ENCODE peak calls at places on chromosomes 4 and X, in nine cellular contexts. One of them, this sample, is unnamed.

GRCh38 chr4:155903453-155903852 is at the start of gene TDO2:
- ATAC-seq in CD4-positive, CD25-positive, alpha-beta regulatory T cell: no peak
- ATAC-seq in stimulated activated naive B cell treated with anti-CD40 and anti-IgM and Interleukin-4, amounts not matched to agents 10 μg/mL and 1 μg/mL and 100 μg/mL, for 72 hours: no peak
- ATAC-seq in activated CD8-positive, alpha-beta memory T cell treated with anti-CD3 and anti-CD28 coated beads, Interleukin-2, amount 10 ng/mL, durations not matched to agents 7 days and 5 days: no peak
- ATAC-seq in T-cell: no peak
- ATAC-seq in gastroesophageal sphincter: no peak
- ATAC-seq in A549: no peak
- ATAC-seq in activated naive CD8-positive, alpha-beta T cell treated with anti-CD3 and anti-CD28 coated beads, Interleukin-2, amount 10 ng/mL, durations not matched to agents 7 days and 5 days: no peak
- ATAC-seq in naive thymus-derived CD8-positive, alpha-beta T cell: no peak
- ATAC-seq in this sample: no peak

GRCh38 chrX:71617742-71618141 is 569 bp downstream of the CXCR3 start:
- ATAC-seq in CD4-positive, CD25-positive, alpha-beta regulatory T cell: no peak
- ATAC-seq in stimulated activated naive B cell treated with anti-CD40 and anti-IgM and Interleukin-4, amounts not matched to agents 10 μg/mL and 1 μg/mL and 100 μg/mL, for 72 hours: peak
- ATAC-seq in activated CD8-positive, alpha-beta memory T cell treated with anti-CD3 and anti-CD28 coated beads, Interleukin-2, amount 10 ng/mL, durations not matched to agents 7 days and 5 days: no peak
- ATAC-seq in T-cell: no peak
- ATAC-seq in gastroesophageal sphincter: no peak
- ATAC-seq in A549: no peak
- ATAC-seq in activated naive CD8-positive, alpha-beta T cell treated with anti-CD3 and anti-CD28 coated beads, Interleukin-2, amount 10 ng/mL, durations not matched to agents 7 days and 5 days: no peak
- ATAC-seq in naive thymus-derived CD8-positive, alpha-beta T cell: no peak
- ATAC-seq in this sample: no peak

GRCh38 chr4:142974331-142974730 is 128.2 kb upstream of the INPP4B start:
- ATAC-seq in CD4-positive, CD25-positive, alpha-beta regulatory T cell: no peak
- ATAC-seq in stimulated activated naive B cell treated with anti-CD40 and anti-IgM and Interleukin-4, amounts not matched to agents 10 μg/mL and 1 μg/mL and 100 μg/mL, for 72 hours: no peak
- ATAC-seq in activated CD8-positive, alpha-beta memory T cell treated with anti-CD3 and anti-CD28 coated beads, Interleukin-2, amount 10 ng/mL, durations not matched to agents 7 days and 5 days: no peak
- ATAC-seq in T-cell: no peak
- ATAC-seq in gastroesophageal sphincter: peak
- ATAC-seq in A549: no peak
- ATAC-seq in activated naive CD8-positive, alpha-beta T cell treated with anti-CD3 and anti-CD28 coated beads, Interleukin-2, amount 10 ng/mL, durations not matched to agents 7 days and 5 days: no peak
- ATAC-seq in naive thymus-derived CD8-positive, alpha-beta T cell: no peak
- ATAC-seq in this sample: no peak

GRCh38 chrX:10818651-10819050 is 198.3 kb upstream of the MID1 start:
- ATAC-seq in CD4-positive, CD25-positive, alpha-beta regulatory T cell: no peak
- ATAC-seq in stimulated activated naive B cell treated with anti-CD40 and anti-IgM and Interleukin-4, amounts not matched to agents 10 μg/mL and 1 μg/mL and 100 μg/mL, for 72 hours: no peak
- ATAC-seq in activated CD8-positive, alpha-beta memory T cell treated with anti-CD3 and anti-CD28 coated beads, Interleukin-2, amount 10 ng/mL, durations not matched to agents 7 days and 5 days: no peak
- ATAC-seq in T-cell: no peak
- ATAC-seq in gastroesophageal sphincter: no peak
- ATAC-seq in A549: no peak
- ATAC-seq in activated naive CD8-positive, alpha-beta T cell treated with anti-CD3 and anti-CD28 coated beads, Interleukin-2, amount 10 ng/mL, durations not matched to agents 7 days and 5 days: no peak
- ATAC-seq in naive thymus-derived CD8-positive, alpha-beta T cell: no peak
- ATAC-seq in this sample: no peak

GRCh38 chr4:3318561-3319021 is 25.8 kb downstream of the RGS12 start:
- ATAC-seq in CD4-positive, CD25-positive, alpha-beta regulatory T cell: no peak
- ATAC-seq in stimulated activated naive B cell treated with anti-CD40 and anti-IgM and Interleukin-4, amounts not matched to agents 10 μg/mL and 1 μg/mL and 100 μg/mL, for 72 hours: no peak
- ATAC-seq in activated CD8-positive, alpha-beta memory T cell treated with anti-CD3 and anti-CD28 coated beads, Interleukin-2, amount 10 ng/mL, durations not matched to agents 7 days and 5 days: no peak
- ATAC-seq in T-cell: no peak
- ATAC-seq in gastroesophageal sphincter: no peak
- ATAC-seq in A549: peak
- ATAC-seq in activated naive CD8-positive, alpha-beta T cell treated with anti-CD3 and anti-CD28 coated beads, Interleukin-2, amount 10 ng/mL, durations not matched to agents 7 days and 5 days: no peak
- ATAC-seq in naive thymus-derived CD8-positive, alpha-beta T cell: no peak
- ATAC-seq in this sample: no peak

GRCh38 chr4:121764702-121765367 is at the start of gene SMIM43:
- ATAC-seq in CD4-positive, CD25-positive, alpha-beta regulatory T cell: no peak
- ATAC-seq in stimulated activated naive B cell treated with anti-CD40 and anti-IgM and Interleukin-4, amounts not matched to agents 10 μg/mL and 1 μg/mL and 100 μg/mL, for 72 hours: no peak
- ATAC-seq in activated CD8-positive, alpha-beta memory T cell treated with anti-CD3 and anti-CD28 coated beads, Interleukin-2, amount 10 ng/mL, durations not matched to agents 7 days and 5 days: peak
- ATAC-seq in T-cell: no peak
- ATAC-seq in gastroesophageal sphincter: no peak
- ATAC-seq in A549: peak
- ATAC-seq in activated naive CD8-positive, alpha-beta T cell treated with anti-CD3 and anti-CD28 coated beads, Interleukin-2, amount 10 ng/mL, durations not matched to agents 7 days and 5 days: no peak
- ATAC-seq in naive thymus-derived CD8-positive, alpha-beta T cell: no peak
- ATAC-seq in this sample: no peak

GRCh38 chr4:94934201-94934600 is 176.4 kb downstream of the BMPR1B start:
- ATAC-seq in CD4-positive, CD25-positive, alpha-beta regulatory T cell: no peak
- ATAC-seq in stimulated activated naive B cell treated with anti-CD40 and anti-IgM and Interleukin-4, amounts not matched to agents 10 μg/mL and 1 μg/mL and 100 μg/mL, for 72 hours: no peak
- ATAC-seq in activated CD8-positive, alpha-beta memory T cell treated with anti-CD3 and anti-CD28 coated beads, Interleukin-2, amount 10 ng/mL, durations not matched to agents 7 days and 5 days: no peak
- ATAC-seq in T-cell: no peak
- ATAC-seq in gastroesophageal sphincter: no peak
- ATAC-seq in A549: peak
- ATAC-seq in activated naive CD8-positive, alpha-beta T cell treated with anti-CD3 and anti-CD28 coated beads, Interleukin-2, amount 10 ng/mL, durations not matched to agents 7 days and 5 days: no peak
- ATAC-seq in naive thymus-derived CD8-positive, alpha-beta T cell: no peak
- ATAC-seq in this sample: no peak

GRCh38 chrX:17759990-17760389 is 22.7 kb downstream of the SCML1 start:
- ATAC-seq in CD4-positive, CD25-positive, alpha-beta regulatory T cell: no peak
- ATAC-seq in stimulated activated naive B cell treated with anti-CD40 and anti-IgM and Interleukin-4, amounts not matched to agents 10 μg/mL and 1 μg/mL and 100 μg/mL, for 72 hours: no peak
- ATAC-seq in activated CD8-positive, alpha-beta memory T cell treated with anti-CD3 and anti-CD28 coated beads, Interleukin-2, amount 10 ng/mL, durations not matched to agents 7 days and 5 days: no peak
- ATAC-seq in T-cell: no peak
- ATAC-seq in gastroesophageal sphincter: no peak
- ATAC-seq in A549: no peak
- ATAC-seq in activated naive CD8-positive, alpha-beta T cell treated with anti-CD3 and anti-CD28 coated beads, Interleukin-2, amount 10 ng/mL, durations not matched to agents 7 days and 5 days: no peak
- ATAC-seq in naive thymus-derived CD8-positive, alpha-beta T cell: no peak
- ATAC-seq in this sample: no peak

GRCh38 chr4:139208404-139208945 is 31.5 kb upstream of the ELF2 start:
- ATAC-seq in CD4-positive, CD25-positive, alpha-beta regulatory T cell: no peak
- ATAC-seq in stimulated activated naive B cell treated with anti-CD40 and anti-IgM and Interleukin-4, amounts not matched to agents 10 μg/mL and 1 μg/mL and 100 μg/mL, for 72 hours: peak
- ATAC-seq in activated CD8-positive, alpha-beta memory T cell treated with anti-CD3 and anti-CD28 coated beads, Interleukin-2, amount 10 ng/mL, durations not matched to agents 7 days and 5 days: no peak
- ATAC-seq in T-cell: peak
- ATAC-seq in gastroesophageal sphincter: peak
- ATAC-seq in A549: no peak
- ATAC-seq in activated naive CD8-positive, alpha-beta T cell treated with anti-CD3 and anti-CD28 coated beads, Interleukin-2, amount 10 ng/mL, durations not matched to agents 7 days and 5 days: no peak
- ATAC-seq in naive thymus-derived CD8-positive, alpha-beta T cell: no peak
- ATAC-seq in this sample: no peak

GRCh38 chr4:31134720-31135119 is 414.6 kb downstream of the PCDH7 start:
- ATAC-seq in CD4-positive, CD25-positive, alpha-beta regulatory T cell: no peak
- ATAC-seq in stimulated activated naive B cell treated with anti-CD40 and anti-IgM and Interleukin-4, amounts not matched to agents 10 μg/mL and 1 μg/mL and 100 μg/mL, for 72 hours: no peak
- ATAC-seq in activated CD8-positive, alpha-beta memory T cell treated with anti-CD3 and anti-CD28 coated beads, Interleukin-2, amount 10 ng/mL, durations not matched to agents 7 days and 5 days: no peak
- ATAC-seq in T-cell: no peak
- ATAC-seq in gastroesophageal sphincter: no peak
- ATAC-seq in A549: no peak
- ATAC-seq in activated naive CD8-positive, alpha-beta T cell treated with anti-CD3 and anti-CD28 coated beads, Interleukin-2, amount 10 ng/mL, durations not matched to agents 7 days and 5 days: no peak
- ATAC-seq in naive thymus-derived CD8-positive, alpha-beta T cell: no peak
- ATAC-seq in this sample: no peak

GRCh38 chrX:16796298-16796697 is 10.0 kb downstream of the TXLNG start:
- ATAC-seq in CD4-positive, CD25-positive, alpha-beta regulatory T cell: no peak
- ATAC-seq in stimulated activated naive B cell treated with anti-CD40 and anti-IgM and Interleukin-4, amounts not matched to agents 10 μg/mL and 1 μg/mL and 100 μg/mL, for 72 hours: peak
- ATAC-seq in activated CD8-positive, alpha-beta memory T cell treated with anti-CD3 and anti-CD28 coated beads, Interleukin-2, amount 10 ng/mL, durations not matched to agents 7 days and 5 days: no peak
- ATAC-seq in T-cell: no peak
- ATAC-seq in gastroesophageal sphincter: no peak
- ATAC-seq in A549: no peak
- ATAC-seq in activated naive CD8-positive, alpha-beta T cell treated with anti-CD3 and anti-CD28 coated beads, Interleukin-2, amount 10 ng/mL, durations not matched to agents 7 days and 5 days: no peak
- ATAC-seq in naive thymus-derived CD8-positive, alpha-beta T cell: no peak
- ATAC-seq in this sample: no peak

GRCh38 chr4:110854021-110854678 is 231.3 kb upstream of the PITX2 start:
- ATAC-seq in CD4-positive, CD25-positive, alpha-beta regulatory T cell: no peak
- ATAC-seq in stimulated activated naive B cell treated with anti-CD40 and anti-IgM and Interleukin-4, amounts not matched to agents 10 μg/mL and 1 μg/mL and 100 μg/mL, for 72 hours: no peak
- ATAC-seq in activated CD8-positive, alpha-beta memory T cell treated with anti-CD3 and anti-CD28 coated beads, Interleukin-2, amount 10 ng/mL, durations not matched to agents 7 days and 5 days: no peak
- ATAC-seq in T-cell: no peak
- ATAC-seq in gastroesophageal sphincter: no peak
- ATAC-seq in A549: no peak
- ATAC-seq in activated naive CD8-positive, alpha-beta T cell treated with anti-CD3 and anti-CD28 coated beads, Interleukin-2, amount 10 ng/mL, durations not matched to agents 7 days and 5 days: no peak
- ATAC-seq in naive thymus-derived CD8-positive, alpha-beta T cell: no peak
- ATAC-seq in this sample: peak

GRCh38 chr4:104896623-104897296 is 249.9 kb upstream of the TET2 start:
- ATAC-seq in CD4-positive, CD25-positive, alpha-beta regulatory T cell: no peak
- ATAC-seq in stimulated activated naive B cell treated with anti-CD40 and anti-IgM and Interleukin-4, amounts not matched to agents 10 μg/mL and 1 μg/mL and 100 μg/mL, for 72 hours: no peak
- ATAC-seq in activated CD8-positive, alpha-beta memory T cell treated with anti-CD3 and anti-CD28 coated beads, Interleukin-2, amount 10 ng/mL, durations not matched to agents 7 days and 5 days: peak
- ATAC-seq in T-cell: no peak
- ATAC-seq in gastroesophageal sphincter: no peak
- ATAC-seq in A549: no peak
- ATAC-seq in activated naive CD8-positive, alpha-beta T cell treated with anti-CD3 and anti-CD28 coated beads, Interleukin-2, amount 10 ng/mL, durations not matched to agents 7 days and 5 days: no peak
- ATAC-seq in naive thymus-derived CD8-positive, alpha-beta T cell: no peak
- ATAC-seq in this sample: peak

GRCh38 chr4:29948451-29948850 is 771.7 kb upstream of the PCDH7 start:
- ATAC-seq in CD4-positive, CD25-positive, alpha-beta regulatory T cell: no peak
- ATAC-seq in stimulated activated naive B cell treated with anti-CD40 and anti-IgM and Interleukin-4, amounts not matched to agents 10 μg/mL and 1 μg/mL and 100 μg/mL, for 72 hours: no peak
- ATAC-seq in activated CD8-positive, alpha-beta memory T cell treated with anti-CD3 and anti-CD28 coated beads, Interleukin-2, amount 10 ng/mL, durations not matched to agents 7 days and 5 days: no peak
- ATAC-seq in T-cell: no peak
- ATAC-seq in gastroesophageal sphincter: no peak
- ATAC-seq in A549: no peak
- ATAC-seq in activated naive CD8-positive, alpha-beta T cell treated with anti-CD3 and anti-CD28 coated beads, Interleukin-2, amount 10 ng/mL, durations not matched to agents 7 days and 5 days: no peak
- ATAC-seq in naive thymus-derived CD8-positive, alpha-beta T cell: no peak
- ATAC-seq in this sample: no peak

GRCh38 chrX:140492360-140492994 is 12.4 kb downstream of the SOX3 start:
- ATAC-seq in CD4-positive, CD25-positive, alpha-beta regulatory T cell: no peak
- ATAC-seq in stimulated activated naive B cell treated with anti-CD40 and anti-IgM and Interleukin-4, amounts not matched to agents 10 μg/mL and 1 μg/mL and 100 μg/mL, for 72 hours: no peak
- ATAC-seq in activated CD8-positive, alpha-beta memory T cell treated with anti-CD3 and anti-CD28 coated beads, Interleukin-2, amount 10 ng/mL, durations not matched to agents 7 days and 5 days: no peak
- ATAC-seq in T-cell: no peak
- ATAC-seq in gastroesophageal sphincter: no peak
- ATAC-seq in A549: no peak
- ATAC-seq in activated naive CD8-positive, alpha-beta T cell treated with anti-CD3 and anti-CD28 coated beads, Interleukin-2, amount 10 ng/mL, durations not matched to agents 7 days and 5 days: no peak
- ATAC-seq in naive thymus-derived CD8-positive, alpha-beta T cell: no peak
- ATAC-seq in this sample: no peak

GRCh38 chr4:168437192-168437938 is 42.9 kb downstream of the DDX60L start:
- ATAC-seq in CD4-positive, CD25-positive, alpha-beta regulatory T cell: no peak
- ATAC-seq in stimulated activated naive B cell treated with anti-CD40 and anti-IgM and Interleukin-4, amounts not matched to agents 10 μg/mL and 1 μg/mL and 100 μg/mL, for 72 hours: no peak
- ATAC-seq in activated CD8-positive, alpha-beta memory T cell treated with anti-CD3 and anti-CD28 coated beads, Interleukin-2, amount 10 ng/mL, durations not matched to agents 7 days and 5 days: no peak
- ATAC-seq in T-cell: no peak
- ATAC-seq in gastroesophageal sphincter: no peak
- ATAC-seq in A549: no peak
- ATAC-seq in activated naive CD8-positive, alpha-beta T cell treated with anti-CD3 and anti-CD28 coated beads, Interleukin-2, amount 10 ng/mL, durations not matched to agents 7 days and 5 days: no peak
- ATAC-seq in naive thymus-derived CD8-positive, alpha-beta T cell: no peak
- ATAC-seq in this sample: peak

GRCh38 chr4:122412547-122412946 is 33.7 kb downstream of the ADAD1 start:
- ATAC-seq in CD4-positive, CD25-positive, alpha-beta regulatory T cell: no peak
- ATAC-seq in stimulated activated naive B cell treated with anti-CD40 and anti-IgM and Interleukin-4, amounts not matched to agents 10 μg/mL and 1 μg/mL and 100 μg/mL, for 72 hours: no peak
- ATAC-seq in activated CD8-positive, alpha-beta memory T cell treated with anti-CD3 and anti-CD28 coated beads, Interleukin-2, amount 10 ng/mL, durations not matched to agents 7 days and 5 days: no peak
- ATAC-seq in T-cell: no peak
- ATAC-seq in gastroesophageal sphincter: no peak
- ATAC-seq in A549: no peak
- ATAC-seq in activated naive CD8-positive, alpha-beta T cell treated with anti-CD3 and anti-CD28 coated beads, Interleukin-2, amount 10 ng/mL, durations not matched to agents 7 days and 5 days: no peak
- ATAC-seq in naive thymus-derived CD8-positive, alpha-beta T cell: no peak
- ATAC-seq in this sample: no peak

GRCh38 chr4:130478406-130478805 is 1382.5 kb downstream of the C4orf33 start:
- ATAC-seq in CD4-positive, CD25-positive, alpha-beta regulatory T cell: no peak
- ATAC-seq in stimulated activated naive B cell treated with anti-CD40 and anti-IgM and Interleukin-4, amounts not matched to agents 10 μg/mL and 1 μg/mL and 100 μg/mL, for 72 hours: no peak
- ATAC-seq in activated CD8-positive, alpha-beta memory T cell treated with anti-CD3 and anti-CD28 coated beads, Interleukin-2, amount 10 ng/mL, durations not matched to agents 7 days and 5 days: no peak
- ATAC-seq in T-cell: no peak
- ATAC-seq in gastroesophageal sphincter: peak
- ATAC-seq in A549: no peak
- ATAC-seq in activated naive CD8-positive, alpha-beta T cell treated with anti-CD3 and anti-CD28 coated beads, Interleukin-2, amount 10 ng/mL, durations not matched to agents 7 days and 5 days: no peak
- ATAC-seq in naive thymus-derived CD8-positive, alpha-beta T cell: no peak
- ATAC-seq in this sample: no peak

GRCh38 chrX:110004210-110004609 is 1.3 kb downstream of the TMEM164 start:
- ATAC-seq in CD4-positive, CD25-positive, alpha-beta regulatory T cell: no peak
- ATAC-seq in stimulated activated naive B cell treated with anti-CD40 and anti-IgM and Interleukin-4, amounts not matched to agents 10 μg/mL and 1 μg/mL and 100 μg/mL, for 72 hours: no peak
- ATAC-seq in activated CD8-positive, alpha-beta memory T cell treated with anti-CD3 and anti-CD28 coated beads, Interleukin-2, amount 10 ng/mL, durations not matched to agents 7 days and 5 days: no peak
- ATAC-seq in T-cell: no peak
- ATAC-seq in gastroesophageal sphincter: no peak
- ATAC-seq in A549: no peak
- ATAC-seq in activated naive CD8-positive, alpha-beta T cell treated with anti-CD3 and anti-CD28 coated beads, Interleukin-2, amount 10 ng/mL, durations not matched to agents 7 days and 5 days: no peak
- ATAC-seq in naive thymus-derived CD8-positive, alpha-beta T cell: no peak
- ATAC-seq in this sample: no peak

GRCh38 chr4:2870098-2870497 is 26.5 kb downstream of the ADD1 start:
- ATAC-seq in CD4-positive, CD25-positive, alpha-beta regulatory T cell: no peak
- ATAC-seq in stimulated activated naive B cell treated with anti-CD40 and anti-IgM and Interleukin-4, amounts not matched to agents 10 μg/mL and 1 μg/mL and 100 μg/mL, for 72 hours: no peak
- ATAC-seq in activated CD8-positive, alpha-beta memory T cell treated with anti-CD3 and anti-CD28 coated beads, Interleukin-2, amount 10 ng/mL, durations not matched to agents 7 days and 5 days: no peak
- ATAC-seq in T-cell: no peak
- ATAC-seq in gastroesophageal sphincter: no peak
- ATAC-seq in A549: no peak
- ATAC-seq in activated naive CD8-positive, alpha-beta T cell treated with anti-CD3 and anti-CD28 coated beads, Interleukin-2, amount 10 ng/mL, durations not matched to agents 7 days and 5 days: no peak
- ATAC-seq in naive thymus-derived CD8-positive, alpha-beta T cell: no peak
- ATAC-seq in this sample: no peak

GRCh38 chrX:23008431-23009099 is 8.8 kb downstream of the DDX53 start:
- ATAC-seq in CD4-positive, CD25-positive, alpha-beta regulatory T cell: no peak
- ATAC-seq in stimulated activated naive B cell treated with anti-CD40 and anti-IgM and Interleukin-4, amounts not matched to agents 10 μg/mL and 1 μg/mL and 100 μg/mL, for 72 hours: no peak
- ATAC-seq in activated CD8-positive, alpha-beta memory T cell treated with anti-CD3 and anti-CD28 coated beads, Interleukin-2, amount 10 ng/mL, durations not matched to agents 7 days and 5 days: no peak
- ATAC-seq in T-cell: no peak
- ATAC-seq in gastroesophageal sphincter: no peak
- ATAC-seq in A549: peak
- ATAC-seq in activated naive CD8-positive, alpha-beta T cell treated with anti-CD3 and anti-CD28 coated beads, Interleukin-2, amount 10 ng/mL, durations not matched to agents 7 days and 5 days: no peak
- ATAC-seq in naive thymus-derived CD8-positive, alpha-beta T cell: no peak
- ATAC-seq in this sample: no peak

GRCh38 chr4:134045411-134045810 is 156.2 kb downstream of the PABPC4L start:
- ATAC-seq in CD4-positive, CD25-positive, alpha-beta regulatory T cell: no peak
- ATAC-seq in stimulated activated naive B cell treated with anti-CD40 and anti-IgM and Interleukin-4, amounts not matched to agents 10 μg/mL and 1 μg/mL and 100 μg/mL, for 72 hours: no peak
- ATAC-seq in activated CD8-positive, alpha-beta memory T cell treated with anti-CD3 and anti-CD28 coated beads, Interleukin-2, amount 10 ng/mL, durations not matched to agents 7 days and 5 days: no peak
- ATAC-seq in T-cell: no peak
- ATAC-seq in gastroesophageal sphincter: no peak
- ATAC-seq in A549: no peak
- ATAC-seq in activated naive CD8-positive, alpha-beta T cell treated with anti-CD3 and anti-CD28 coated beads, Interleukin-2, amount 10 ng/mL, durations not matched to agents 7 days and 5 days: no peak
- ATAC-seq in naive thymus-derived CD8-positive, alpha-beta T cell: no peak
- ATAC-seq in this sample: no peak

GRCh38 chr4:74950200-74950599 is 17.3 kb downstream of the PARM1 start:
- ATAC-seq in CD4-positive, CD25-positive, alpha-beta regulatory T cell: no peak
- ATAC-seq in stimulated activated naive B cell treated with anti-CD40 and anti-IgM and Interleukin-4, amounts not matched to agents 10 μg/mL and 1 μg/mL and 100 μg/mL, for 72 hours: no peak
- ATAC-seq in activated CD8-positive, alpha-beta memory T cell treated with anti-CD3 and anti-CD28 coated beads, Interleukin-2, amount 10 ng/mL, durations not matched to agents 7 days and 5 days: no peak
- ATAC-seq in T-cell: no peak
- ATAC-seq in gastroesophageal sphincter: no peak
- ATAC-seq in A549: no peak
- ATAC-seq in activated naive CD8-positive, alpha-beta T cell treated with anti-CD3 and anti-CD28 coated beads, Interleukin-2, amount 10 ng/mL, durations not matched to agents 7 days and 5 days: no peak
- ATAC-seq in naive thymus-derived CD8-positive, alpha-beta T cell: no peak
- ATAC-seq in this sample: no peak

GRCh38 chr4:77240469-77241066 is 83.6 kb downstream of the CCNG2 start:
- ATAC-seq in CD4-positive, CD25-positive, alpha-beta regulatory T cell: no peak
- ATAC-seq in stimulated activated naive B cell treated with anti-CD40 and anti-IgM and Interleukin-4, amounts not matched to agents 10 μg/mL and 1 μg/mL and 100 μg/mL, for 72 hours: peak
- ATAC-seq in activated CD8-positive, alpha-beta memory T cell treated with anti-CD3 and anti-CD28 coated beads, Interleukin-2, amount 10 ng/mL, durations not matched to agents 7 days and 5 days: peak
- ATAC-seq in T-cell: peak
- ATAC-seq in gastroesophageal sphincter: no peak
- ATAC-seq in A549: peak
- ATAC-seq in activated naive CD8-positive, alpha-beta T cell treated with anti-CD3 and anti-CD28 coated beads, Interleukin-2, amount 10 ng/mL, durations not matched to agents 7 days and 5 days: peak
- ATAC-seq in naive thymus-derived CD8-positive, alpha-beta T cell: peak
- ATAC-seq in this sample: peak

GRCh38 chrX:48904180-48904579 is 6.5 kb downstream of the PQBP1 start:
- ATAC-seq in CD4-positive, CD25-positive, alpha-beta regulatory T cell: no peak
- ATAC-seq in stimulated activated naive B cell treated with anti-CD40 and anti-IgM and Interleukin-4, amounts not matched to agents 10 μg/mL and 1 μg/mL and 100 μg/mL, for 72 hours: no peak
- ATAC-seq in activated CD8-positive, alpha-beta memory T cell treated with anti-CD3 and anti-CD28 coated beads, Interleukin-2, amount 10 ng/mL, durations not matched to agents 7 days and 5 days: no peak
- ATAC-seq in T-cell: peak
- ATAC-seq in gastroesophageal sphincter: no peak
- ATAC-seq in A549: peak
- ATAC-seq in activated naive CD8-positive, alpha-beta T cell treated with anti-CD3 and anti-CD28 coated beads, Interleukin-2, amount 10 ng/mL, durations not matched to agents 7 days and 5 days: no peak
- ATAC-seq in naive thymus-derived CD8-positive, alpha-beta T cell: no peak
- ATAC-seq in this sample: no peak

GRCh38 chr4:4677825-4678522 is 136.1 kb upstream of the STX18 start:
- ATAC-seq in CD4-positive, CD25-positive, alpha-beta regulatory T cell: no peak
- ATAC-seq in stimulated activated naive B cell treated with anti-CD40 and anti-IgM and Interleukin-4, amounts not matched to agents 10 μg/mL and 1 μg/mL and 100 μg/mL, for 72 hours: no peak
- ATAC-seq in activated CD8-positive, alpha-beta memory T cell treated with anti-CD3 and anti-CD28 coated beads, Interleukin-2, amount 10 ng/mL, durations not matched to agents 7 days and 5 days: no peak
- ATAC-seq in T-cell: no peak
- ATAC-seq in gastroesophageal sphincter: peak
- ATAC-seq in A549: peak
- ATAC-seq in activated naive CD8-positive, alpha-beta T cell treated with anti-CD3 and anti-CD28 coated beads, Interleukin-2, amount 10 ng/mL, durations not matched to agents 7 days and 5 days: no peak
- ATAC-seq in naive thymus-derived CD8-positive, alpha-beta T cell: no peak
- ATAC-seq in this sample: no peak

GRCh38 chr4:111154924-111155323 is 532.0 kb upstream of the PITX2 start:
- ATAC-seq in CD4-positive, CD25-positive, alpha-beta regulatory T cell: no peak
- ATAC-seq in stimulated activated naive B cell treated with anti-CD40 and anti-IgM and Interleukin-4, amounts not matched to agents 10 μg/mL and 1 μg/mL and 100 μg/mL, for 72 hours: no peak
- ATAC-seq in activated CD8-positive, alpha-beta memory T cell treated with anti-CD3 and anti-CD28 coated beads, Interleukin-2, amount 10 ng/mL, durations not matched to agents 7 days and 5 days: no peak
- ATAC-seq in T-cell: no peak
- ATAC-seq in gastroesophageal sphincter: no peak
- ATAC-seq in A549: no peak
- ATAC-seq in activated naive CD8-positive, alpha-beta T cell treated with anti-CD3 and anti-CD28 coated beads, Interleukin-2, amount 10 ng/mL, durations not matched to agents 7 days and 5 days: no peak
- ATAC-seq in naive thymus-derived CD8-positive, alpha-beta T cell: no peak
- ATAC-seq in this sample: no peak

GRCh38 chr4:81688085-81688484 is 216.4 kb upstream of the RASGEF1B start:
- ATAC-seq in CD4-positive, CD25-positive, alpha-beta regulatory T cell: no peak
- ATAC-seq in stimulated activated naive B cell treated with anti-CD40 and anti-IgM and Interleukin-4, amounts not matched to agents 10 μg/mL and 1 μg/mL and 100 μg/mL, for 72 hours: no peak
- ATAC-seq in activated CD8-positive, alpha-beta memory T cell treated with anti-CD3 and anti-CD28 coated beads, Interleukin-2, amount 10 ng/mL, durations not matched to agents 7 days and 5 days: no peak
- ATAC-seq in T-cell: peak
- ATAC-seq in gastroesophageal sphincter: no peak
- ATAC-seq in A549: no peak
- ATAC-seq in activated naive CD8-positive, alpha-beta T cell treated with anti-CD3 and anti-CD28 coated beads, Interleukin-2, amount 10 ng/mL, durations not matched to agents 7 days and 5 days: no peak
- ATAC-seq in naive thymus-derived CD8-positive, alpha-beta T cell: peak
- ATAC-seq in this sample: no peak

GRCh38 chr4:159787901-159788300 is 685.0 kb downstream of the RAPGEF2 start:
- ATAC-seq in CD4-positive, CD25-positive, alpha-beta regulatory T cell: no peak
- ATAC-seq in stimulated activated naive B cell treated with anti-CD40 and anti-IgM and Interleukin-4, amounts not matched to agents 10 μg/mL and 1 μg/mL and 100 μg/mL, for 72 hours: no peak
- ATAC-seq in activated CD8-positive, alpha-beta memory T cell treated with anti-CD3 and anti-CD28 coated beads, Interleukin-2, amount 10 ng/mL, durations not matched to agents 7 days and 5 days: no peak
- ATAC-seq in T-cell: no peak
- ATAC-seq in gastroesophageal sphincter: no peak
- ATAC-seq in A549: no peak
- ATAC-seq in activated naive CD8-positive, alpha-beta T cell treated with anti-CD3 and anti-CD28 coated beads, Interleukin-2, amount 10 ng/mL, durations not matched to agents 7 days and 5 days: no peak
- ATAC-seq in naive thymus-derived CD8-positive, alpha-beta T cell: no peak
- ATAC-seq in this sample: no peak

GRCh38 chr4:146095091-146095690 is 80.3 kb upstream of the LSM6 start:
- ATAC-seq in CD4-positive, CD25-positive, alpha-beta regulatory T cell: no peak
- ATAC-seq in stimulated activated naive B cell treated with anti-CD40 and anti-IgM and Interleukin-4, amounts not matched to agents 10 μg/mL and 1 μg/mL and 100 μg/mL, for 72 hours: no peak
- ATAC-seq in activated CD8-positive, alpha-beta memory T cell treated with anti-CD3 and anti-CD28 coated beads, Interleukin-2, amount 10 ng/mL, durations not matched to agents 7 days and 5 days: no peak
- ATAC-seq in T-cell: no peak
- ATAC-seq in gastroesophageal sphincter: no peak
- ATAC-seq in A549: no peak
- ATAC-seq in activated naive CD8-positive, alpha-beta T cell treated with anti-CD3 and anti-CD28 coated beads, Interleukin-2, amount 10 ng/mL, durations not matched to agents 7 days and 5 days: no peak
- ATAC-seq in naive thymus-derived CD8-positive, alpha-beta T cell: no peak
- ATAC-seq in this sample: no peak

GRCh38 chr4:34935739-34936138 is 1308.6 kb downstream of the ARAP2 start:
- ATAC-seq in CD4-positive, CD25-positive, alpha-beta regulatory T cell: no peak
- ATAC-seq in stimulated activated naive B cell treated with anti-CD40 and anti-IgM and Interleukin-4, amounts not matched to agents 10 μg/mL and 1 μg/mL and 100 μg/mL, for 72 hours: no peak
- ATAC-seq in activated CD8-positive, alpha-beta memory T cell treated with anti-CD3 and anti-CD28 coated beads, Interleukin-2, amount 10 ng/mL, durations not matched to agents 7 days and 5 days: no peak
- ATAC-seq in T-cell: no peak
- ATAC-seq in gastroesophageal sphincter: no peak
- ATAC-seq in A549: no peak
- ATAC-seq in activated naive CD8-positive, alpha-beta T cell treated with anti-CD3 and anti-CD28 coated beads, Interleukin-2, amount 10 ng/mL, durations not matched to agents 7 days and 5 days: no peak
- ATAC-seq in naive thymus-derived CD8-positive, alpha-beta T cell: no peak
- ATAC-seq in this sample: no peak

This sample was measured in activated T-helper 17 cell treated with anti-CD3 and anti-CD28 coated beads, Interleukin-2, amount 50 U/mL, for 72 hours.